ENCODE peak calls at places on chromosomes 11 and 22, in seven cellular contexts. H is fibroblast of pulmonary artery; B is left lobe of liver; Z is H9; D is central memory CD4-positive, alpha-beta T cell; Y is nucleus accumbens; T is amniotic stem cell. G is an unnamed sample.

GRCh38 chr22:33923660-33924246 is 3.5 kb upstream of the LARGE1 start:
- DNase-seq in Y (peak; percentile 20), B (peak; percentile 71), T (peak; percentile 63), D (peak; percentile 23), H (peak; percentile 84), Z (peak; percentile 69), G (no peak)

GRCh38 chr22:43643362-43643761 is 168.7 kb downstream of the EFCAB6 start:
- DNase-seq in D (no peak), T (no peak), Z (no peak), Y (no peak), H (no peak), B (no peak), G (no peak)

GRCh38 chr11:117392001-117392690 is 64.5 kb downstream of the CEP164 start:
- DNase-seq in Y (no peak), T (no peak), D (no peak), H (no peak), Z (no peak), B (no peak), G (no peak)

GRCh38 chr22:50007057-50007511 is 5.5 kb downstream of the IL17REL start:
- DNase-seq in D (no peak), T (no peak), Y (no peak), H (no peak), B (no peak), Z (no peak), G (no peak)

GRCh38 chr11:32006799-32007388 is 84.0 kb upstream of the RCN1 start:
- DNase-seq in H (peak; percentile 61), Y (no peak), B (no peak), Z (peak; percentile 44), T (no peak), D (no peak), G (no peak)

GRCh38 chr11:43217856-43218255 is 93.9 kb upstream of the API5 start:
- DNase-seq in Z (no peak), D (no peak), Y (no peak), T (no peak), H (no peak), B (no peak), G (no peak)

GRCh38 chr11:119446871-119447663 is 24.1 kb upstream of the THY1 start:
- DNase-seq in Z (no peak), T (no peak), H (no peak), D (no peak), B (no peak), Y (no peak), G (no peak)

GRCh38 chr11:575324-575995 is 810 bp upstream of the PHRF1 start:
- DNase-seq in Z (no peak), B (peak; percentile 87), Y (no peak), T (no peak), D (no peak), H (peak; percentile 10), G (no peak)

GRCh38 chr11:126702165-126702738 is 298.3 kb downstream of the KIRREL3 start:
- DNase-seq in D (no peak), T (no peak), Z (no peak), B (no peak), Y (no peak), H (no peak), G (no peak)

GRCh38 chr11:106011481-106011880 is 10.6 kb downstream of the MSANTD4 start:
- DNase-seq in Y (no peak), H (peak; percentile 33), Z (no peak), D (no peak), B (no peak), T (no peak), G (no peak)

GRCh38 chr11:110564676-110565343 is 135.1 kb downstream of the FDX1 start:
- DNase-seq in H (no peak), T (no peak), D (no peak), B (no peak), Y (no peak), Z (peak; percentile 64), G (no peak)

GRCh38 chr11:65224939-65225283 is 36.9 kb upstream of the POLA2 start:
- DNase-seq in Y (no peak), B (no peak), Z (peak; percentile 55), D (no peak), T (peak; percentile 32), H (peak; percentile 74), G (no peak)

GRCh38 chr11:64810891-64811272 is 531 bp upstream of the MEN1 start:
- DNase-seq in B (no peak), T (no peak), Y (no peak), D (no peak), Z (no peak), H (no peak), G (no peak)

GRCh38 chr11:48248902-48249301 is 4.0 kb downstream of the OR4X2 start:
- DNase-seq in D (no peak), T (no peak), B (no peak), Z (no peak), H (no peak), Y (no peak), G (no peak)

GRCh38 chr22:24432059-24432853 is 4.9 kb downstream of the ADORA2A start:
- DNase-seq in Z (no peak), Y (peak; percentile 36), H (peak; percentile 75), B (peak; percentile 84), D (no peak), T (no peak), G (peak; percentile 41)

GRCh38 chr11:114595571-114595970 is at the start of gene NXPE4:
- DNase-seq in H (no peak), Y (no peak), T (no peak), Z (no peak), D (no peak), B (no peak), G (no peak)

GRCh38 chr11:116851631-116852030 is 14.2 kb upstream of the APOA1 start:
- DNase-seq in D (peak; percentile 55), B (no peak), Y (no peak), H (peak; percentile 59), Z (no peak), T (no peak), G (peak; percentile 50)

GRCh38 chr22:24005201-24005600 is at the start of gene GSTT4:
- DNase-seq in D (no peak), T (no peak), B (no peak), Y (no peak), Z (no peak), H (peak; percentile 59), G (no peak)

G was measured in dorsolateral prefrontal cortex.